ENCODE peak calls at places on chromosomes 16 and 17, in five cellular contexts. H, L, C, J and D are unnamed samples.

GRCh38 chr17:44210342-44211192 is 8.9 kb downstream of the UBTF start:
- DNase-seq in C (peak; percentile 51), J (peak; percentile 69), L (peak; percentile 86), H (peak; percentile 90), D (peak; percentile 98)

GRCh38 chr17:81420769-81421462 is 25.7 kb downstream of the BAHCC1 start:
- DNase-seq in C (no peak), H (peak; percentile 76), L (peak; percentile 66), J (no peak), D (peak; percentile 91)

GRCh38 chr17:32836527-32836926 is 40.4 kb downstream of the MYO1D start:
- DNase-seq in L (no peak), J (no peak), H (no peak), C (no peak), D (no peak)

GRCh38 chr17:18139949-18140348 is 31.4 kb downstream of the MYO15A start:
- DNase-seq in C (no peak), L (no peak), J (no peak), H (no peak), D (no peak)

GRCh38 chr17:57569021-57569420 is 176.1 kb downstream of the CCDC182 start:
- DNase-seq in L (no peak), J (no peak), H (no peak), C (no peak), D (no peak)

GRCh38 chr17:2179615-2180295 is 123.8 kb downstream of the SMG6 start:
- DNase-seq in J (no peak), L (peak; percentile 97), H (peak; percentile 83), C (peak; percentile 95), D (peak; percentile 90)

GRCh38 chr16:80208015-80208414 is 332.8 kb upstream of the DYNLRB2 start:
- DNase-seq in H (no peak), L (no peak), C (no peak), J (no peak), D (no peak)

GRCh38 chr16:6112700-6113099 is 1015.1 kb upstream of the EEF2KMT start:
- DNase-seq in H (no peak), L (no peak), C (no peak), J (no peak), D (no peak)

GRCh38 chr17:42879596-42879985 is 21.0 kb upstream of the G6PC1 start:
- DNase-seq in C (no peak), H (no peak), L (no peak), J (no peak), D (no peak)